ENCODE peak calls at places on chromosomes 16 and 17, in ten cellular contexts. J, K, B, W, F, L, Z, S, G and R are unnamed samples.
A peak's percentile ranks its signal among the peaks of the same experiment; 100 is the strongest.

GRCh38 chr17:32504166-32504990 is 17.6 kb downstream of the CDK5R1 start:
- DNase-seq in K (no peak), W (peak; percentile 58), G (peak; percentile 42), F (no peak), L (no peak), Z (no peak), B (no peak), S (no peak), J (no peak), R (no peak)

GRCh38 chr17:82843904-82844640 is 4.2 kb upstream of the ZNF750 start:
- DNase-seq in S (no peak), L (no peak), Z (no peak), J (no peak), W (no peak), B (no peak), F (no peak), K (no peak), G (no peak), R (no peak)

GRCh38 chr17:74393323-74393942 is 26.1 kb downstream of the GPR142 start:
- DNase-seq in Z (no peak), F (no peak), S (no peak), W (no peak), G (no peak), K (no peak), L (no peak), B (no peak), J (no peak), R (no peak)

GRCh38 chr17:77644981-77645380 is 313.5 kb upstream of the TNRC6C start:
- DNase-seq in G (peak; percentile 36), B (peak; percentile 42), K (no peak), L (no peak), S (peak; percentile 85), W (peak; percentile 65), J (no peak), Z (no peak), F (no peak), R (no peak)

GRCh38 chr17:80633197-80633596 is 88.6 kb downstream of the RPTOR start:
- DNase-seq in L (no peak), J (no peak), Z (no peak), F (no peak), W (no peak), B (no peak), S (peak; percentile 65), G (no peak), K (no peak), R (no peak)

GRCh38 chr17:31130286-31131224 is 35.8 kb downstream of the NF1 start:
- DNase-seq in Z (no peak), L (no peak), F (no peak), J (no peak), W (no peak), G (no peak), S (peak; percentile 70), B (no peak), K (no peak), R (no peak)

GRCh38 chr17:44394833-44395232 is 5.4 kb upstream of the ITGA2B start:
- DNase-seq in Z (no peak), B (no peak), L (no peak), W (no peak), K (no peak), G (no peak), J (no peak), F (no peak), S (no peak), R (no peak)

GRCh38 chr16:4474192-4474961 is at the start of gene NMRAL1:
- DNase-seq in W (peak; percentile 93), S (peak; percentile 97), J (peak; percentile 94), G (peak; percentile 68), L (no peak), Z (peak; percentile 94), B (peak; percentile 83), F (peak; percentile 69), K (peak; percentile 98), R (peak; percentile 87)

GRCh38 chr17:75237100-75238014 is 24.0 kb downstream of the GGA3 start:
- DNase-seq in J (no peak), G (no peak), L (no peak), Z (no peak), B (no peak), F (no peak), K (no peak), S (no peak), W (no peak), R (no peak)

GRCh38 chr17:4948997-4949320 is 629 bp upstream of the PFN1 start:
- DNase-seq in J (peak; percentile 95), S (peak; percentile 96), L (peak; percentile 89), Z (peak; percentile 79), B (peak; percentile 49), G (peak; percentile 61), F (no peak), W (peak; percentile 88), K (peak; percentile 87), R (peak; percentile 76)

GRCh38 chr16:268141-269053 is 7.3 kb downstream of the RGS11 start:
- DNase-seq in S (no peak), G (no peak), Z (peak; percentile 25), K (no peak), B (no peak), F (no peak), J (no peak), W (no peak), L (no peak), R (no peak)

GRCh38 chr16:17414421-17414820 is 56.3 kb downstream of the XYLT1 start:
- DNase-seq in W (peak; percentile 69), B (no peak), K (no peak), G (no peak), S (no peak), J (no peak), Z (no peak), F (no peak), L (no peak), R (no peak)

GRCh38 chr17:61294777-61295176 is 104.9 kb upstream of the TBX2 start:
- DNase-seq in G (no peak), F (no peak), B (no peak), S (peak; percentile 61), L (peak; percentile 68), K (no peak), J (peak; percentile 50), W (no peak), Z (peak; percentile 27), R (peak; percentile 71)

GRCh38 chr17:58270476-58271290 is 10.1 kb downstream of the MPO start:
- DNase-seq in F (no peak), B (no peak), G (no peak), J (no peak), K (no peak), L (no peak), W (no peak), Z (no peak), S (peak; percentile 84), R (no peak)

GRCh38 chr16:30997000-30997886 is 12.2 kb downstream of the HSD3B7 start:
- DNase-seq in S (peak; percentile 97), K (peak; percentile 74), W (peak; percentile 94), G (peak; percentile 78), J (peak; percentile 87), L (peak; percentile 80), Z (peak; percentile 82), B (peak; percentile 84), F (peak; percentile 45), R (peak; percentile 55)

GRCh38 chr16:66324785-66325184 is 41.7 kb upstream of the CDH5 start:
- DNase-seq in B (no peak), F (peak; percentile 13), L (peak; percentile 61), J (no peak), G (no peak), Z (no peak), W (peak; percentile 11), S (peak; percentile 88), K (peak; percentile 63), R (peak; percentile 41)

GRCh38 chr17:20190605-20191004 is 181.4 kb downstream of the SPECC1 start:
- DNase-seq in F (no peak), G (no peak), B (no peak), W (no peak), J (no peak), L (no peak), K (no peak), Z (no peak), S (peak; percentile 47), R (no peak)

GRCh38 chr16:50281391-50282009 is 15.1 kb downstream of the ADCY7 start:
- DNase-seq in F (no peak), B (no peak), W (no peak), Z (no peak), G (no peak), J (no peak), S (no peak), L (no peak), K (peak; percentile 15), R (no peak)

GRCh38 chr16:50067290-50067853 is 1.6 kb downstream of the HEATR3 start:
- DNase-seq in B (no peak), S (peak; percentile 72), L (peak; percentile 7), K (peak; percentile 6), G (peak; percentile 9), W (peak; percentile 61), J (peak; percentile 78), Z (no peak), F (no peak), R (peak; percentile 40)

GRCh38 chr17:80652751-80653330 is 108.2 kb downstream of the RPTOR start:
- DNase-seq in B (no peak), G (no peak), F (no peak), W (no peak), J (no peak), Z (no peak), K (no peak), S (no peak), L (no peak), R (no peak)

GRCh38 chr17:78168906-78169793 is 769 bp downstream of the SYNGR2 start:
- DNase-seq in L (peak; percentile 91), J (peak; percentile 62), W (peak; percentile 78), Z (peak; percentile 59), F (peak; percentile 37), B (peak; percentile 65), G (peak; percentile 27), K (peak; percentile 45), S (peak; percentile 95), R (peak; percentile 35)

GRCh38 chr17:83064021-83064731 is 15.2 kb upstream of the METRNL start:
- DNase-seq in B (no peak), Z (no peak), G (no peak), J (no peak), W (peak; percentile 3), K (no peak), L (no peak), S (peak; percentile 36), F (no peak), R (no peak)

GRCh38 chr17:40903129-40903847 is 18.2 kb upstream of the KRT20 start:
- DNase-seq in J (peak; percentile 33), G (no peak), W (no peak), K (peak; percentile 29), S (no peak), B (no peak), Z (peak; percentile 89), L (peak; percentile 51), F (no peak), R (peak; percentile 94)

GRCh38 chr17:32672701-32673100 is 185.9 kb downstream of the CDK5R1 start:
- DNase-seq in W (no peak), F (no peak), J (no peak), S (no peak), Z (no peak), G (no peak), L (no peak), B (no peak), K (no peak), R (no peak)

GRCh38 chr17:71142333-71142732 is 973.0 kb downstream of the KCNJ2 start:
- DNase-seq in Z (no peak), W (no peak), G (no peak), S (no peak), F (no peak), L (no peak), J (no peak), K (peak; percentile 51), B (no peak), R (no peak)

GRCh38 chr16:70746040-70746707 is 54.8 kb downstream of the VAC14 start:
- DNase-seq in G (no peak), W (peak; percentile 62), F (no peak), L (peak; percentile 43), Z (peak; percentile 41), S (no peak), B (no peak), K (no peak), J (peak; percentile 84), R (peak; percentile 82)

GRCh38 chr17:40068129-40068581 is 5.4 kb downstream of the THRA start:
- DNase-seq in W (no peak), G (no peak), Z (no peak), B (no peak), L (no peak), F (no peak), J (peak; percentile 31), K (no peak), S (peak; percentile 38), R (no peak)

GRCh38 chr17:77145635-77146632 is 5.2 kb downstream of the SEC14L1 start:
- DNase-seq in Z (no peak), S (peak; percentile 78), J (peak; percentile 91), W (peak; percentile 32), L (no peak), G (no peak), B (no peak), K (no peak), F (peak; percentile 42), R (no peak)